ENCODE peak calls at places on chromosomes 13 and 19, in five cellular contexts. One of them, this sample, is unnamed.
A peak's percentile ranks its signal among the peaks of the same experiment; 100 is the strongest.

GRCh38 chr19:50482271-50482855 is 5.7 kb upstream of the GARIN5A start:
- DNase-seq in NCI-H1436 treated with DMSO at 0.1 percent for 48 hours: no peak
- DNase-seq in NCI-H1694 treated with DMSO at 0.1 percent for 48 hours: no peak
- DNase-seq in midbrain: no peak
- DNase-seq in activated CD4-positive, CD25-positive, alpha-beta regulatory T cell treated with anti-CD3 and anti-CD28 coated beads, Interleukin-2, amount 50 U/mL, for 16 hours: no peak
- DNase-seq in this sample: no peak

GRCh38 chr13:108433976-108434375 is 164.5 kb downstream of the TNFSF13B start:
- DNase-seq in midbrain: no peak
- DNase-seq in activated CD4-positive, CD25-positive, alpha-beta regulatory T cell treated with anti-CD3 and anti-CD28 coated beads, Interleukin-2, amount 50 U/mL, for 16 hours: no peak
- DNase-seq in NCI-H1436 treated with DMSO at 0.1 percent for 48 hours: no peak
- DNase-seq in NCI-H1694 treated with DMSO at 0.1 percent for 48 hours: no peak
- DNase-seq in this sample: no peak

GRCh38 chr19:45528744-45529453 is 21.6 kb downstream of the VASP start:
- DNase-seq in midbrain: peak; percentile 25
- DNase-seq in NCI-H1436 treated with DMSO at 0.1 percent for 48 hours: no peak
- DNase-seq in NCI-H1694 treated with DMSO at 0.1 percent for 48 hours: no peak
- DNase-seq in activated CD4-positive, CD25-positive, alpha-beta regulatory T cell treated with anti-CD3 and anti-CD28 coated beads, Interleukin-2, amount 50 U/mL, for 16 hours: no peak
- DNase-seq in this sample: no peak

GRCh38 chr19:33517922-33518321 is 3.7 kb downstream of the PEPD start:
- DNase-seq in NCI-H1436 treated with DMSO at 0.1 percent for 48 hours: no peak
- DNase-seq in NCI-H1694 treated with DMSO at 0.1 percent for 48 hours: no peak
- DNase-seq in midbrain: no peak
- DNase-seq in activated CD4-positive, CD25-positive, alpha-beta regulatory T cell treated with anti-CD3 and anti-CD28 coated beads, Interleukin-2, amount 50 U/mL, for 16 hours: no peak
- DNase-seq in this sample: no peak

GRCh38 chr13:47250141-47250540 is 353.3 kb upstream of the HTR2A start:
- DNase-seq in activated CD4-positive, CD25-positive, alpha-beta regulatory T cell treated with anti-CD3 and anti-CD28 coated beads, Interleukin-2, amount 50 U/mL, for 16 hours: no peak
- DNase-seq in NCI-H1694 treated with DMSO at 0.1 percent for 48 hours: no peak
- DNase-seq in NCI-H1436 treated with DMSO at 0.1 percent for 48 hours: no peak
- DNase-seq in midbrain: no peak
- DNase-seq in this sample: no peak

GRCh38 chr13:41398494-41399190 is 58.7 kb upstream of the RGCC start:
- DNase-seq in activated CD4-positive, CD25-positive, alpha-beta regulatory T cell treated with anti-CD3 and anti-CD28 coated beads, Interleukin-2, amount 50 U/mL, for 16 hours: no peak
- DNase-seq in NCI-H1694 treated with DMSO at 0.1 percent for 48 hours: no peak
- DNase-seq in NCI-H1436 treated with DMSO at 0.1 percent for 48 hours: no peak
- DNase-seq in midbrain: no peak
- DNase-seq in this sample: no peak

GRCh38 chr13:27472441-27472840 is 22.1 kb upstream of the MTIF3 start:
- DNase-seq in NCI-H1694 treated with DMSO at 0.1 percent for 48 hours: no peak
- DNase-seq in NCI-H1436 treated with DMSO at 0.1 percent for 48 hours: no peak
- DNase-seq in midbrain: no peak
- DNase-seq in activated CD4-positive, CD25-positive, alpha-beta regulatory T cell treated with anti-CD3 and anti-CD28 coated beads, Interleukin-2, amount 50 U/mL, for 16 hours: no peak
- DNase-seq in this sample: no peak

GRCh38 chr13:44660050-44660449 is 83.9 kb upstream of the TSC22D1 start:
- DNase-seq in NCI-H1436 treated with DMSO at 0.1 percent for 48 hours: no peak
- DNase-seq in NCI-H1694 treated with DMSO at 0.1 percent for 48 hours: no peak
- DNase-seq in midbrain: no peak
- DNase-seq in activated CD4-positive, CD25-positive, alpha-beta regulatory T cell treated with anti-CD3 and anti-CD28 coated beads, Interleukin-2, amount 50 U/mL, for 16 hours: no peak
- DNase-seq in this sample: no peak

GRCh38 chr19:50658438-50659317 is 9.4 kb downstream of the C19orf81 start:
- DNase-seq in activated CD4-positive, CD25-positive, alpha-beta regulatory T cell treated with anti-CD3 and anti-CD28 coated beads, Interleukin-2, amount 50 U/mL, for 16 hours: no peak
- DNase-seq in NCI-H1436 treated with DMSO at 0.1 percent for 48 hours: no peak
- DNase-seq in midbrain: peak; percentile 84
- DNase-seq in NCI-H1694 treated with DMSO at 0.1 percent for 48 hours: no peak
- DNase-seq in this sample: peak; percentile 61

GRCh38 chr13:97986841-97987240 is 33.4 kb downstream of the IPO5 start:
- DNase-seq in NCI-H1436 treated with DMSO at 0.1 percent for 48 hours: no peak
- DNase-seq in midbrain: peak; percentile 20
- DNase-seq in activated CD4-positive, CD25-positive, alpha-beta regulatory T cell treated with anti-CD3 and anti-CD28 coated beads, Interleukin-2, amount 50 U/mL, for 16 hours: no peak
- DNase-seq in NCI-H1694 treated with DMSO at 0.1 percent for 48 hours: no peak
- DNase-seq in this sample: no peak

GRCh38 chr19:48900477-48901452 is 653 bp downstream of the NUCB1 start:
- DNase-seq in NCI-H1436 treated with DMSO at 0.1 percent for 48 hours: no peak
- DNase-seq in NCI-H1694 treated with DMSO at 0.1 percent for 48 hours: no peak
- DNase-seq in midbrain: peak; percentile 13
- DNase-seq in activated CD4-positive, CD25-positive, alpha-beta regulatory T cell treated with anti-CD3 and anti-CD28 coated beads, Interleukin-2, amount 50 U/mL, for 16 hours: no peak
- DNase-seq in this sample: no peak

GRCh38 chr19:35949131-35949530 is 13.0 kb downstream of the LRFN3 start:
- DNase-seq in activated CD4-positive, CD25-positive, alpha-beta regulatory T cell treated with anti-CD3 and anti-CD28 coated beads, Interleukin-2, amount 50 U/mL, for 16 hours: no peak
- DNase-seq in NCI-H1694 treated with DMSO at 0.1 percent for 48 hours: no peak
- DNase-seq in midbrain: no peak
- DNase-seq in NCI-H1436 treated with DMSO at 0.1 percent for 48 hours: no peak
- DNase-seq in this sample: no peak

GRCh38 chr19:54014920-54015560 is 23.6 kb downstream of the CACNG6 start:
- DNase-seq in midbrain: no peak
- DNase-seq in activated CD4-positive, CD25-positive, alpha-beta regulatory T cell treated with anti-CD3 and anti-CD28 coated beads, Interleukin-2, amount 50 U/mL, for 16 hours: no peak
- DNase-seq in NCI-H1436 treated with DMSO at 0.1 percent for 48 hours: peak; percentile 52
- DNase-seq in NCI-H1694 treated with DMSO at 0.1 percent for 48 hours: no peak
- DNase-seq in this sample: no peak

GRCh38 chr19:18229474-18229873 is 3.2 kb upstream of the PDE4C start:
- DNase-seq in midbrain: no peak
- DNase-seq in activated CD4-positive, CD25-positive, alpha-beta regulatory T cell treated with anti-CD3 and anti-CD28 coated beads, Interleukin-2, amount 50 U/mL, for 16 hours: no peak
- DNase-seq in NCI-H1694 treated with DMSO at 0.1 percent for 48 hours: no peak
- DNase-seq in NCI-H1436 treated with DMSO at 0.1 percent for 48 hours: no peak
- DNase-seq in this sample: no peak

This sample was measured in HS-5.